ENCODE peak calls at places on chromosomes 4 and X, in seven cellular contexts. One of them, this sample, is unnamed.

GRCh38 chr4:40046311-40046980 is 10.2 kb upstream of the N4BP2 start:
- DNase-seq in HepG2: peak; percentile 93
- DNase-seq in transverse colon: peak; percentile 50
- DNase-seq in sigmoid colon: no peak
- DNase-seq in prostate gland: peak; percentile 70
- DNase-seq in stomach: peak; percentile 82
- DNase-seq in breast epithelium: peak; percentile 46
- DNase-seq in this sample: no peak

GRCh38 chr4:110878413-110878812 is 255.5 kb upstream of the PITX2 start:
- DNase-seq in HepG2: no peak
- DNase-seq in transverse colon: no peak
- DNase-seq in sigmoid colon: no peak
- DNase-seq in prostate gland: no peak
- DNase-seq in stomach: no peak
- DNase-seq in breast epithelium: no peak
- DNase-seq in this sample: no peak

GRCh38 chr4:1776521-1777161 is 16.5 kb upstream of the FGFR3 start:
- DNase-seq in HepG2: peak; percentile 74
- DNase-seq in transverse colon: no peak
- DNase-seq in sigmoid colon: no peak
- DNase-seq in prostate gland: no peak
- DNase-seq in stomach: no peak
- DNase-seq in breast epithelium: no peak
- DNase-seq in this sample: no peak

GRCh38 chr4:95510877-95511276 is 37.9 kb downstream of the UNC5C start:
- DNase-seq in HepG2: no peak
- DNase-seq in transverse colon: no peak
- DNase-seq in sigmoid colon: no peak
- DNase-seq in prostate gland: no peak
- DNase-seq in stomach: no peak
- DNase-seq in breast epithelium: no peak
- DNase-seq in this sample: no peak

GRCh38 chr4:104890598-104890997 is 256.1 kb upstream of the TET2 start:
- DNase-seq in HepG2: no peak
- DNase-seq in transverse colon: no peak
- DNase-seq in sigmoid colon: no peak
- DNase-seq in prostate gland: no peak
- DNase-seq in stomach: no peak
- DNase-seq in breast epithelium: no peak
- DNase-seq in this sample: no peak

GRCh38 chrX:79182616-79183015 is 38.1 kb downstream of the GPR174 start:
- DNase-seq in HepG2: no peak
- DNase-seq in transverse colon: no peak
- DNase-seq in sigmoid colon: no peak
- DNase-seq in prostate gland: no peak
- DNase-seq in stomach: no peak
- DNase-seq in breast epithelium: no peak
- DNase-seq in this sample: no peak

GRCh38 chr4:87511500-87511899 is 17.7 kb downstream of the SPARCL1 start:
- DNase-seq in HepG2: no peak
- DNase-seq in transverse colon: no peak
- DNase-seq in sigmoid colon: no peak
- DNase-seq in prostate gland: no peak
- DNase-seq in stomach: no peak
- DNase-seq in breast epithelium: no peak
- DNase-seq in this sample: no peak

GRCh38 chr4:106315476-106315967 is 487 bp downstream of the TBCK start:
- DNase-seq in HepG2: peak; percentile 39
- DNase-seq in transverse colon: no peak
- DNase-seq in sigmoid colon: no peak
- DNase-seq in prostate gland: peak; percentile 39
- DNase-seq in stomach: no peak
- DNase-seq in breast epithelium: peak; percentile 19
- DNase-seq in this sample: peak; percentile 59

GRCh38 chrX:138026211-138026610 is 460.3 kb downstream of the ZIC3 start:
- DNase-seq in HepG2: no peak
- DNase-seq in transverse colon: no peak
- DNase-seq in sigmoid colon: no peak
- DNase-seq in prostate gland: no peak
- DNase-seq in stomach: no peak
- DNase-seq in breast epithelium: no peak
- DNase-seq in this sample: no peak

GRCh38 chr4:8651661-8652180 is 59.2 kb downstream of the CPZ start:
- DNase-seq in HepG2: no peak
- DNase-seq in transverse colon: no peak
- DNase-seq in sigmoid colon: peak; percentile 36
- DNase-seq in prostate gland: no peak
- DNase-seq in stomach: peak; percentile 20
- DNase-seq in breast epithelium: no peak
- DNase-seq in this sample: no peak

GRCh38 chr4:136495076-136495475 is 1037.2 kb downstream of the PCDH18 start:
- DNase-seq in HepG2: no peak
- DNase-seq in transverse colon: no peak
- DNase-seq in sigmoid colon: no peak
- DNase-seq in prostate gland: no peak
- DNase-seq in stomach: no peak
- DNase-seq in breast epithelium: no peak
- DNase-seq in this sample: no peak

GRCh38 chr4:188956566-188956965 is 817.3 kb downstream of the TRIML1 start:
- DNase-seq in HepG2: no peak
- DNase-seq in transverse colon: no peak
- DNase-seq in sigmoid colon: no peak
- DNase-seq in prostate gland: no peak
- DNase-seq in stomach: no peak
- DNase-seq in breast epithelium: no peak
- DNase-seq in this sample: no peak

GRCh38 chrX:22758807-22759481 is 240.8 kb upstream of the DDX53 start:
- DNase-seq in HepG2: no peak
- DNase-seq in transverse colon: no peak
- DNase-seq in sigmoid colon: no peak
- DNase-seq in prostate gland: no peak
- DNase-seq in stomach: no peak
- DNase-seq in breast epithelium: no peak
- DNase-seq in this sample: no peak

GRCh38 chr4:79232555-79232954 is 93.3 kb downstream of the NAA11 start:
- DNase-seq in HepG2: no peak
- DNase-seq in transverse colon: no peak
- DNase-seq in sigmoid colon: no peak
- DNase-seq in prostate gland: no peak
- DNase-seq in stomach: no peak
- DNase-seq in breast epithelium: no peak
- DNase-seq in this sample: no peak

GRCh38 chrX:49172280-49172780 is 632 bp downstream of the PLP2 start:
- DNase-seq in HepG2: no peak
- DNase-seq in transverse colon: peak; percentile 85
- DNase-seq in sigmoid colon: peak; percentile 90
- DNase-seq in prostate gland: peak; percentile 58
- DNase-seq in stomach: peak; percentile 74
- DNase-seq in breast epithelium: peak; percentile 63
- DNase-seq in this sample: peak; percentile 83

GRCh38 chrX:49176421-49177326 is 5.0 kb downstream of the PLP2 start:
- DNase-seq in HepG2: no peak
- DNase-seq in transverse colon: no peak
- DNase-seq in sigmoid colon: peak; percentile 67
- DNase-seq in prostate gland: no peak
- DNase-seq in stomach: no peak
- DNase-seq in breast epithelium: no peak
- DNase-seq in this sample: peak; percentile 68

GRCh38 chrX:49175875-49176274 is 4.2 kb downstream of the PLP2 start:
- DNase-seq in HepG2: no peak
- DNase-seq in transverse colon: no peak
- DNase-seq in sigmoid colon: no peak
- DNase-seq in prostate gland: no peak
- DNase-seq in stomach: no peak
- DNase-seq in breast epithelium: no peak
- DNase-seq in this sample: no peak

GRCh38 chrX:49175435-49175834 is 3.7 kb downstream of the PLP2 start:
- DNase-seq in HepG2: no peak
- DNase-seq in transverse colon: no peak
- DNase-seq in sigmoid colon: no peak
- DNase-seq in prostate gland: no peak
- DNase-seq in stomach: no peak
- DNase-seq in breast epithelium: no peak
- DNase-seq in this sample: no peak

DNA sequence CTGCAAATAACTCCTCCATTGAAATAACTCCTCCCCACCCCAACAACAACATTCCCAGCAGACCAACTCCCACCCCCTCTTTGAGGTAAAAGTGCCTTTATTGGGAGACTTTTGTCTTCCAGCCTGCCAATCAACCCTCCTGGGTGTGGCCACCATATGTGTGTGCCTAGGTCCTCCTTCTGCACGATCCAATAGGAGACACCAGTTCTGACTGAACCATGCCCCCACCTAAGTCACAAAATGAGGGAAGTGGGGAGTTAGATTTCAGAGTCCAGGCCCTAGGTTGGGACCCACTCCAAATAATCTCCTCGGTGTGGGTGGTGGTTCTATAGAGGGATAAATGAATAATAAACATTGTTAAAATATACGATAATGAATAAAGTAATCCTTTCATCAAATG is 3.0 kb downstream of the PLP2 start:
- DNase-seq in HepG2: no peak
- DNase-seq in transverse colon: no peak
- DNase-seq in sigmoid colon: no peak
- DNase-seq in prostate gland: no peak
- DNase-seq in stomach: no peak
- DNase-seq in breast epithelium: no peak
- DNase-seq in this sample: no peak
- H3K36me3 ChIP-seq in HepG2: peaks cover 2% of the 10 kb centered on the region
- H3K36me3 ChIP-seq in transverse colon: no peaks in the 10 kb centered on the region
- H3K36me3 ChIP-seq in sigmoid colon: no peaks in the 10 kb centered on the region
- H3K36me3 ChIP-seq in prostate gland: no peaks in the 10 kb centered on the region
- H3K36me3 ChIP-seq in stomach: peaks cover 49% of the 10 kb centered on the region
- H3K36me3 ChIP-seq in breast epithelium: no peaks in the 10 kb centered on the region
- H3K36me3 ChIP-seq in this sample: peaks cover 23% of the 10 kb centered on the region

GRCh38 chr4:76752911-76753494 is 144.9 kb downstream of the SOWAHB start:
- DNase-seq in HepG2: no peak
- DNase-seq in transverse colon: no peak
- DNase-seq in sigmoid colon: no peak
- DNase-seq in prostate gland: no peak
- DNase-seq in stomach: no peak
- DNase-seq in breast epithelium: no peak
- DNase-seq in this sample: no peak
- TF ChIP-seq POLR2AphosphoS5 in HepG2: no peak
- TF ChIP-seq POLR2AphosphoS5 in transverse colon: peak; percentile 9
- TF ChIP-seq POLR2AphosphoS5 in sigmoid colon: no peak
- TF ChIP-seq POLR2AphosphoS5 in prostate gland: no peak
- TF ChIP-seq POLR2AphosphoS5 in stomach: peak; percentile 65
- TF ChIP-seq POLR2AphosphoS5 in breast epithelium: no peak
- TF ChIP-seq POLR2AphosphoS5 in this sample: no peak

GRCh38 chr4:4289575-4289929 is 402 bp downstream of the LYAR start:
- DNase-seq in HepG2: no peak
- DNase-seq in transverse colon: peak; percentile 12
- DNase-seq in sigmoid colon: no peak
- DNase-seq in prostate gland: no peak
- DNase-seq in stomach: no peak
- DNase-seq in breast epithelium: no peak
- DNase-seq in this sample: no peak

GRCh38 chr4:4289055-4289454 is 899 bp downstream of the LYAR start:
- DNase-seq in HepG2: no peak
- DNase-seq in transverse colon: no peak
- DNase-seq in sigmoid colon: no peak
- DNase-seq in prostate gland: no peak
- DNase-seq in stomach: no peak
- DNase-seq in breast epithelium: no peak
- DNase-seq in this sample: no peak

GRCh38 chr4:4281787-4282186 is 8.2 kb downstream of the LYAR start:
- DNase-seq in HepG2: no peak
- DNase-seq in transverse colon: no peak
- DNase-seq in sigmoid colon: no peak
- DNase-seq in prostate gland: no peak
- DNase-seq in stomach: no peak
- DNase-seq in breast epithelium: no peak
- DNase-seq in this sample: no peak

GRCh38 chr4:4288098-4288497 is 1.9 kb downstream of the LYAR start:
- DNase-seq in HepG2: no peak
- DNase-seq in transverse colon: no peak
- DNase-seq in sigmoid colon: no peak
- DNase-seq in prostate gland: no peak
- DNase-seq in stomach: no peak
- DNase-seq in breast epithelium: no peak
- DNase-seq in this sample: no peak

GRCh38 chr4:4284827-4285618 is 4.9 kb downstream of the LYAR start:
- DNase-seq in HepG2: peak; percentile 67
- DNase-seq in transverse colon: peak; percentile 73
- DNase-seq in sigmoid colon: no peak
- DNase-seq in prostate gland: no peak
- DNase-seq in stomach: no peak
- DNase-seq in breast epithelium: no peak
- DNase-seq in this sample: no peak
- H3K36me3 ChIP-seq in HepG2: peaks cover 18% of the 10 kb centered on the region
- H3K36me3 ChIP-seq in transverse colon: peaks cover 29% of the 10 kb centered on the region
- H3K36me3 ChIP-seq in sigmoid colon: no peaks in the 10 kb centered on the region
- H3K36me3 ChIP-seq in prostate gland: no peaks in the 10 kb centered on the region
- H3K36me3 ChIP-seq in stomach: peaks cover 64% of the 10 kb centered on the region
- H3K36me3 ChIP-seq in breast epithelium: no peaks in the 10 kb centered on the region
- H3K36me3 ChIP-seq in this sample: peaks cover 47% of the 10 kb centered on the region

GRCh38 chrX:45748443-45748842 is 547.8 kb upstream of the DIPK2B start:
- DNase-seq in HepG2: no peak
- DNase-seq in transverse colon: no peak
- DNase-seq in sigmoid colon: no peak
- DNase-seq in prostate gland: no peak
- DNase-seq in stomach: no peak
- DNase-seq in breast epithelium: no peak
- DNase-seq in this sample: no peak
- TF ChIP-seq POLR2AphosphoS5 in HepG2: no peak
- TF ChIP-seq POLR2AphosphoS5 in transverse colon: no peak
- TF ChIP-seq POLR2AphosphoS5 in sigmoid colon: no peak
- TF ChIP-seq POLR2AphosphoS5 in prostate gland: no peak
- TF ChIP-seq POLR2AphosphoS5 in stomach: no peak
- TF ChIP-seq POLR2AphosphoS5 in breast epithelium: no peak
- TF ChIP-seq POLR2AphosphoS5 in this sample: no peak

GRCh38 chr4:185799442-185799841 is 12.6 kb downstream of the SORBS2 start:
- DNase-seq in HepG2: no peak
- DNase-seq in transverse colon: no peak
- DNase-seq in sigmoid colon: no peak
- DNase-seq in prostate gland: peak; percentile 27
- DNase-seq in stomach: no peak
- DNase-seq in breast epithelium: no peak
- DNase-seq in this sample: no peak
- H3K36me3 ChIP-seq in HepG2: peaks cover 5% of the 10 kb centered on the region
- H3K36me3 ChIP-seq in transverse colon: no peaks in the 10 kb centered on the region
- H3K36me3 ChIP-seq in sigmoid colon: no peaks in the 10 kb centered on the region
- H3K36me3 ChIP-seq in prostate gland: no peaks in the 10 kb centered on the region
- H3K36me3 ChIP-seq in stomach: no peaks in the 10 kb centered on the region
- H3K36me3 ChIP-seq in breast epithelium: no peaks in the 10 kb centered on the region
- H3K36me3 ChIP-seq in this sample: no peaks in the 10 kb centered on the region

This sample was measured in suprapubic skin.